ENCODE peak calls at places on chromosome 15, in nine cellular contexts. H, P, Z, S, W, Q, F, O and B are unnamed samples.

GRCh38 chr15:74132681-74133070 is 2.3 kb downstream of the ISLR2 start:
- DNase-seq in H (no peak), P (peak; percentile 61), Z (no peak), S (no peak), W (no peak), Q (no peak), F (no peak), O (no peak), B (no peak)

GRCh38 chr15:48937886-48938285 is 25.8 kb downstream of the SHC4 start:
- DNase-seq in H (no peak), P (no peak), Z (no peak), S (no peak), W (no peak), Q (no peak), F (no peak), O (no peak), B (no peak)

GRCh38 chr15:68418611-68419161 is 13.3 kb downstream of the ITGA11 start:
- DNase-seq in H (no peak), P (peak; percentile 86), Z (no peak), S (no peak), W (no peak), Q (peak; percentile 67), F (no peak), O (peak; percentile 28), B (peak; percentile 72)

GRCh38 chr15:22866066-22866465 is 27.6 kb downstream of the NIPA2 start:
- DNase-seq in H (no peak), P (no peak), Z (no peak), S (no peak), W (no peak), Q (no peak), F (no peak), O (no peak), B (no peak)

GRCh38 chr15:63509933-63510547 is 5.6 kb downstream of the USP3 start:
- DNase-seq in H (no peak), P (peak; percentile 85), Z (no peak), S (no peak), W (no peak), Q (no peak), F (no peak), O (no peak), B (no peak)

GRCh38 chr15:95417761-95418160 is 912.7 kb upstream of the NR2F2 start:
- DNase-seq in H (no peak), P (no peak), Z (no peak), S (no peak), W (no peak), Q (no peak), F (no peak), O (no peak), B (no peak)

GRCh38 chr15:31200735-31201151 is 99.2 kb upstream of the TRPM1 start:
- DNase-seq in H (peak; percentile 88), P (peak; percentile 12), Z (peak; percentile 50), S (peak; percentile 66), W (peak; percentile 86), Q (peak; percentile 77), F (peak; percentile 34), O (peak; percentile 77), B (peak; percentile 83)

GRCh38 chr15:60898896-60899295 is 330.2 kb downstream of the RORA start:
- DNase-seq in H (no peak), P (no peak), Z (no peak), S (no peak), W (no peak), Q (no peak), F (no peak), O (no peak), B (no peak)

GRCh38 chr15:86645861-86646393 is 566.3 kb downstream of the AGBL1 start:
- DNase-seq in H (no peak), P (no peak), Z (no peak), S (no peak), W (no peak), Q (no peak), F (no peak), O (no peak), B (no peak)

GRCh38 chr15:66786708-66787471 is 84.9 kb downstream of the SMAD6 start:
- DNase-seq in H (no peak), P (no peak), Z (no peak), S (no peak), W (no peak), Q (no peak), F (no peak), O (no peak), B (no peak)

GRCh38 chr15:72790302-72790955 is 6.9 kb upstream of the ADPGK start:
- DNase-seq in H (no peak), P (peak; percentile 74), Z (no peak), S (no peak), W (no peak), Q (no peak), F (no peak), O (no peak), B (no peak)

GRCh38 chr15:72167445-72167844 is 30.1 kb downstream of the GRAMD2A start:
- DNase-seq in H (no peak), P (no peak), Z (no peak), S (no peak), W (no peak), Q (no peak), F (no peak), O (no peak), B (no peak)

GRCh38 chr15:71125831-71126453 is 10.7 kb downstream of the THSD4 start:
- DNase-seq in H (no peak), P (peak; percentile 22), Z (no peak), S (peak; percentile 74), W (no peak), Q (no peak), F (no peak), O (no peak), B (no peak)

GRCh38 chr15:42152196-42152920 is 4.1 kb downstream of the PLA2G4F start:
- DNase-seq in H (peak; percentile 78), P (peak; percentile 55), Z (no peak), S (no peak), W (peak; percentile 80), Q (peak; percentile 70), F (no peak), O (no peak), B (peak; percentile 60)

GRCh38 chr15:35958021-35958420 is 412.1 kb upstream of the DPH6 start:
- DNase-seq in H (no peak), P (no peak), Z (no peak), S (no peak), W (no peak), Q (no peak), F (no peak), O (no peak), B (no peak)

GRCh38 chr15:66898656-66899402 is 166.6 kb upstream of the SMAD3 start:
- DNase-seq in H (no peak), P (no peak), Z (no peak), S (no peak), W (no peak), Q (no peak), F (no peak), O (no peak), B (no peak)

GRCh38 chr15:68303560-68304436 is 26.3 kb downstream of the FEM1B start:
- DNase-seq in H (no peak), P (peak; percentile 57), Z (no peak), S (no peak), W (peak; percentile 26), Q (no peak), F (no peak), O (peak; percentile 14), B (peak; percentile 9)

GRCh38 chr15:50487287-50487686 is 59.2 kb downstream of the USP50 start:
- DNase-seq in H (no peak), P (no peak), Z (no peak), S (no peak), W (no peak), Q (no peak), F (no peak), O (no peak), B (no peak)

GRCh38 chr15:55344206-55344605 is 25.2 kb downstream of the PIGB start:
- DNase-seq in H (peak; percentile 53), P (peak; percentile 45), Z (no peak), S (no peak), W (peak; percentile 71), Q (no peak), F (no peak), O (no peak), B (no peak)

GRCh38 chr15:29695486-29696167 is 126.6 kb downstream of the TJP1 start:
- DNase-seq in H (no peak), P (no peak), Z (no peak), S (no peak), W (no peak), Q (no peak), F (no peak), O (peak; percentile 15), B (no peak)

GRCh38 chr15:73800662-73801345 is 47.7 kb upstream of the INSYN1 start:
- DNase-seq in H (no peak), P (peak; percentile 95), Z (no peak), S (peak; percentile 32), W (no peak), Q (no peak), F (no peak), O (no peak), B (no peak)

GRCh38 chr15:51377038-51377761 is 35.7 kb downstream of the GLDN start:
- DNase-seq in H (no peak), P (peak; percentile 95), Z (no peak), S (no peak), W (no peak), Q (no peak), F (no peak), O (no peak), B (no peak)

GRCh38 chr15:83166218-83166617 is 41.4 kb downstream of the HDGFL3 start:
- DNase-seq in H (no peak), P (no peak), Z (no peak), S (no peak), W (no peak), Q (no peak), F (no peak), O (no peak), B (no peak)
- H3K9me3 ChIP-seq in H (peaks cover 13% of the 10 kb centered on the region), P (no peaks in the 10 kb centered on the region), Z (no peaks in the 10 kb centered on the region), S (peaks cover 26% of the 10 kb centered on the region), W (peaks cover 9% of the 10 kb centered on the region), Q (peaks cover 7% of the 10 kb centered on the region), F (no peaks in the 10 kb centered on the region), O (no peaks in the 10 kb centered on the region), B (no peaks in the 10 kb centered on the region)

DNA sequence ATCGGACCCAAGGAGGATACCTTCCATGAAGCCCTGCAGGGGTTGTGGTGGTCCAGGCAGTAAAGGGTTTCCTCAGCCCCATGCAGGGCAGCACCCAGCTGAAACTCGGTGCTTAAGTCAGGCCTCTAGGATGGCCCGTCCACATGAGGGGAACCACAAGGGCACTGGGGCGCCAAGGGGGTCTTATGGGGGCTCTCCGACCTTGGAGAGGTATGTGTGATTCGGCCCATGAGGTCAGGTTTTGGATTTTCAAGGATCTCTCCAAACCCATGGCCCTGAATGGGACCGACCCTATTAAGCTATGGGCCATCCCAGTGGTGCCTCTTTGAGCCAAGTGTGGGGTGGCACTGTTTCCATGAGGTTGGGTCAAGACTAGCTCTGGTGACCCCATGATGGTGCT is 233.3 kb downstream of the SNRPN start:
- DNase-seq in H (no peak), P (no peak), Z (no peak), S (no peak), W (no peak), Q (no peak), F (no peak), O (no peak), B (no peak)
- H3K9me3 ChIP-seq in H (no peaks in the 10 kb centered on the region), P (no peaks in the 10 kb centered on the region), Z (no peaks in the 10 kb centered on the region), S (no peaks in the 10 kb centered on the region), W (no peaks in the 10 kb centered on the region), Q (peaks cover 97% of the 10 kb centered on the region), F (no peaks in the 10 kb centered on the region), O (no peaks in the 10 kb centered on the region), B (no peaks in the 10 kb centered on the region)

GRCh38 chr15:25052191-25052999 is 97.6 kb downstream of the SNRPN start:
- DNase-seq in H (no peak), P (no peak), Z (no peak), S (no peak), W (peak; percentile 22), Q (no peak), F (no peak), O (no peak), B (no peak)
- H3K9me3 ChIP-seq in H (peaks cover 96% of the 10 kb centered on the region), P (no peaks in the 10 kb centered on the region), Z (peaks cover 86% of the 10 kb centered on the region), S (peaks cover 70% of the 10 kb centered on the region), W (peaks cover 43% of the 10 kb centered on the region), Q (peaks cover 97% of the 10 kb centered on the region), F (peaks cover 85% of the 10 kb centered on the region), O (no peaks in the 10 kb centered on the region), B (peaks cover 8% of the 10 kb centered on the region)

GRCh38 chr15:45684533-45684932 is 49.7 kb downstream of the SQOR start:
- DNase-seq in H (no peak), P (no peak), Z (no peak), S (no peak), W (no peak), Q (no peak), F (no peak), O (no peak), B (no peak)
- H3K9me3 ChIP-seq in H (no peaks in the 10 kb centered on the region), P (no peaks in the 10 kb centered on the region), Z (no peaks in the 10 kb centered on the region), S (no peaks in the 10 kb centered on the region), W (no peaks in the 10 kb centered on the region), Q (no peaks in the 10 kb centered on the region), F (no peaks in the 10 kb centered on the region), O (no peaks in the 10 kb centered on the region), B (no peaks in the 10 kb centered on the region)